ENCODE peak calls at places on chromosomes 7 and 10, in eight cellular contexts. A is GM04504; S is WTC11; W is stimulated activated CD4-positive, alpha-beta T cell treated with anti-CD3 and anti-CD28 coated beads, Interleukin-1b, Interleukin-23, amount 100 ng/mL, for 24 hours; N is left ventricle myocardium superior; Z is CD8-positive, alpha-beta memory T cell; V is NAMALWA; O is activated CD4-positive, alpha-beta T cell treated with anti-CD3 and anti-CD28 coated beads, Interleukin-2, amount 50 U/mL, for 24 hours. X is an unnamed sample.

GRCh38 chr10:93573051-93573909 is 6.8 kb downstream of the FFAR4 start:
- DNase-seq in A (no peak), S (no peak), W (no peak), N (peak; percentile 40), Z (no peak), V (no peak), O (no peak), X (no peak)

GRCh38 chr7:5382281-5383041 is 41.2 kb downstream of the TNRC18 start:
- DNase-seq in A (no peak), S (peak; percentile 68), W (no peak), N (no peak), Z (no peak), V (no peak), O (no peak), X (no peak)

GRCh38 chr10:87585565-87586514 is 73.8 kb upstream of the PAPSS2 start:
- DNase-seq in A (no peak), S (no peak), W (no peak), N (no peak), Z (no peak), V (peak; percentile 2), O (no peak), X (no peak)

GRCh38 chr10:76119515-76119914 is 688.1 kb downstream of the LRMDA start:
- DNase-seq in A (peak; percentile 64), S (no peak), W (no peak), N (no peak), Z (no peak), V (no peak), O (no peak), X (no peak)

GRCh38 chr7:22858640-22859561 is 36.3 kb upstream of the TOMM7 start:
- DNase-seq in A (peak; percentile 97), S (no peak), W (no peak), N (no peak), Z (no peak), V (no peak), O (no peak), X (no peak)

GRCh38 chr10:14749051-14749809 is 25.5 kb downstream of the FAM107B start:
- DNase-seq in A (no peak), S (no peak), W (no peak), N (peak; percentile 43), Z (no peak), V (peak; percentile 77), O (no peak), X (no peak)

GRCh38 chr10:32241946-32242345 is 105.0 kb downstream of the EPC1 start:
- DNase-seq in A (no peak), S (no peak), W (no peak), N (no peak), Z (no peak), V (no peak), O (no peak), X (no peak)

GRCh38 chr7:126065766-126066165 is 1136.1 kb upstream of the POT1 start:
- DNase-seq in A (no peak), S (no peak), W (no peak), N (no peak), Z (no peak), V (no peak), O (no peak), X (no peak)

GRCh38 chr7:40263752-40264390 is 129.1 kb downstream of the SUGCT start:
- DNase-seq in A (no peak), S (no peak), W (no peak), N (no peak), Z (no peak), V (no peak), O (no peak), X (no peak)

GRCh38 chr7:93921607-93922446 is at the start of gene GNG11:
- DNase-seq in A (peak; percentile 61), S (peak; percentile 59), W (no peak), N (peak; percentile 92), Z (no peak), V (no peak), O (no peak), X (peak; percentile 7)

GRCh38 chr7:49822862-49823261 is 49.4 kb downstream of the VWC2 start:
- DNase-seq in A (no peak), S (no peak), W (no peak), N (no peak), Z (no peak), V (no peak), O (no peak), X (no peak)

GRCh38 chr10:26725837-26726727 is 28.6 kb downstream of the PDSS1 start:
- DNase-seq in A (peak; percentile 24), S (no peak), W (no peak), N (peak; percentile 74), Z (peak; percentile 25), V (peak; percentile 74), O (no peak), X (peak; percentile 22)